ENCODE peak calls at places on chromosomes 3 and 15, in four cellular contexts. Z, J, D and K are unnamed samples.

GRCh38 chr3:129358177-129359101 is 70.0 kb downstream of the EFCAB12 start:
- DNase-seq in Z (no peak), J (no peak), D (no peak), K (no peak)

GRCh38 chr3:45043715-45044299 is 17.7 kb downstream of the CLEC3B start:
- DNase-seq in Z (peak), J (no peak), D (peak), K (peak)

GRCh38 chr15:35921051-35921450 is 375.1 kb upstream of the DPH6 start:
- DNase-seq in Z (no peak), J (no peak), D (no peak), K (no peak)

GRCh38 chr3:48402281-48402732 is 27.6 kb downstream of the PLXNB1 start:
- DNase-seq in Z (peak), J (peak), D (no peak), K (peak)

GRCh38 chr3:184993394-184993793 is 159.5 kb downstream of the C3orf70 start:
- DNase-seq in Z (no peak), J (no peak), D (no peak), K (no peak)

GRCh38 chr15:68217341-68217740 is 12.2 kb downstream of the CLN6 start:
- DNase-seq in Z (no peak), J (no peak), D (no peak), K (no peak)

GRCh38 chr15:88658972-88659931 is 20.4 kb downstream of the ISG20 start:
- DNase-seq in Z (peak), J (peak), D (peak), K (no peak)

GRCh38 chr15:68310178-68310810 is 32.7 kb downstream of the FEM1B start:
- DNase-seq in Z (no peak), J (no peak), D (no peak), K (no peak)

GRCh38 chr3:49566312-49566711 is 12.0 kb downstream of the BSN start:
- DNase-seq in Z (no peak), J (no peak), D (no peak), K (no peak)

GRCh38 chr3:42498034-42498433 is 4.4 kb upstream of the VIPR1 start:
- DNase-seq in Z (no peak), J (no peak), D (no peak), K (no peak)

GRCh38 chr3:194231840-194232832 is 96.2 kb downstream of the HES1 start:
- DNase-seq in Z (no peak), J (no peak), D (peak), K (no peak)

GRCh38 chr3:111045564-111045963 is 26.1 kb upstream of the NECTIN3 start:
- DNase-seq in Z (peak), J (no peak), D (no peak), K (no peak)

GRCh38 chr3:141279074-141279945 is 47.7 kb downstream of the PXYLP1 start:
- DNase-seq in Z (peak), J (no peak), D (no peak), K (no peak)

GRCh38 chr3:161305095-161305991 is 66.0 kb downstream of the SPTSSB start:
- DNase-seq in Z (peak), J (no peak), D (no peak), K (no peak)

GRCh38 chr15:30649952-30650929 is 24.3 kb downstream of the ARHGAP11B start:
- DNase-seq in Z (peak), J (no peak), D (no peak), K (no peak)

GRCh38 chr3:184262166-184262926 is 993 bp upstream of the CAMK2N2 start:
- DNase-seq in Z (peak), J (no peak), D (no peak), K (no peak)

GRCh38 chr3:139388961-139389551 is 391 bp downstream of the COPB2 start:
- DNase-seq in Z (no peak), J (no peak), D (no peak), K (no peak)

GRCh38 chr3:139389552-139390368 is at the start of gene COPB2:
- DNase-seq in Z (peak), J (peak), D (peak), K (peak)

DNA sequence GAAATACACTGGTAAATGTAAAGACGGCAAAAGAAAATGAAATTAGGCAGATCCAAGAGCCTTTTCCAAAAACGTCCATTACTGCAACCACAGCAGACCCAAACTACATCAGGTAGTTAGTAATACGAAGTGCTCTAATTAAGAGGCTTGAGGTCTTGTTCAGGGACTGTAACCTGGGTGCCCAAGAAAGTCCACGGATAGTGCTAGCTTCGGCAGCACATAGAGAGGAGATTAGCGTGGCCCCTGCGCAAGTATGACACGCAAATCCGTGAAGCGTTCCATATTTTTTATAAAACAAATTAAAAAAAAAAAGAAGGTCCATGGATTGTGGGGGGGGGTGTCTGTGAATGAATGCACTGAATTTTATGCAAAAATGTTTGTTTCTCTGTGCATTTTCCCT is 1.4 kb downstream of the COPB2 start:
- DNase-seq in Z (no peak), J (no peak), D (no peak), K (no peak)
- H3K4me3 ChIP-seq in Z (peak), J (peak), D (peak), K (peak)

GRCh38 chr15:70339551-70340517 is 242.1 kb upstream of the TLE3 start:
- DNase-seq in Z (peak), J (no peak), D (no peak), K (no peak)

GRCh38 chr15:70342141-70342540 is 244.4 kb upstream of the TLE3 start:
- DNase-seq in Z (no peak), J (no peak), D (no peak), K (no peak)

GRCh38 chr15:70342554-70343548 is 245.1 kb upstream of the TLE3 start:
- DNase-seq in Z (no peak), J (no peak), D (no peak), K (no peak)

GRCh38 chr15:70343961-70344360 is 246.2 kb upstream of the TLE3 start:
- DNase-seq in Z (no peak), J (no peak), D (no peak), K (no peak)

DNA sequence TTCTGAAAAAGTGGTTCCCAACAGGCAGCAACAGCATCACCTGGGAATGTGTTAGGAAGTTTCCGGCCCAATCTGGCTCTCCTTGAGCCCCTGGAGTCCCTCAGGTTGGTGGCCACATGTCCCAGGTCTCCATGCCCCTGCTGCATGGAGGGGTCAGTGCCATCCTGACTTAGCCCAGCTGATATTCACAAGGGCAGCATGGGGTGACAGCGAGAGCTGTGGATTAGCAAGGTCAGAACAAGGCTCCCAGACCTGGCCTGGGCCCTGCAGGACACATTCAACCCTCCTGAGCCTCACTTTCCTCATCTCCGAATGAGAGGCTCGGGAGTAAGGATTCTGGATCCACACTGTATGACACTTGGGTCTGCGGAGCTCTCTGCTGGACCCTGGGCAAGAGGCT is 243.8 kb upstream of the TLE3 start:
- DNase-seq in Z (no peak), J (no peak), D (no peak), K (no peak)
- TF ChIP-seq CTCF in Z (no peak), J (no peak), D (no peak), K (no peak)

GRCh38 chr3:149648525-149648924 is 9.3 kb downstream of the WWTR1 start:
- DNase-seq in Z (no peak), J (no peak), D (no peak), K (no peak)

GRCh38 chr3:149653564-149653963 is 4.3 kb downstream of the WWTR1 start:
- DNase-seq in Z (no peak), J (no peak), D (no peak), K (no peak)

GRCh38 chr3:149647812-149648211 is 10.0 kb downstream of the WWTR1 start:
- DNase-seq in Z (no peak), J (no peak), D (no peak), K (no peak)

GRCh38 chr3:149653136-149653535 is 4.7 kb downstream of the WWTR1 start:
- DNase-seq in Z (no peak), J (no peak), D (no peak), K (no peak)

DNA sequence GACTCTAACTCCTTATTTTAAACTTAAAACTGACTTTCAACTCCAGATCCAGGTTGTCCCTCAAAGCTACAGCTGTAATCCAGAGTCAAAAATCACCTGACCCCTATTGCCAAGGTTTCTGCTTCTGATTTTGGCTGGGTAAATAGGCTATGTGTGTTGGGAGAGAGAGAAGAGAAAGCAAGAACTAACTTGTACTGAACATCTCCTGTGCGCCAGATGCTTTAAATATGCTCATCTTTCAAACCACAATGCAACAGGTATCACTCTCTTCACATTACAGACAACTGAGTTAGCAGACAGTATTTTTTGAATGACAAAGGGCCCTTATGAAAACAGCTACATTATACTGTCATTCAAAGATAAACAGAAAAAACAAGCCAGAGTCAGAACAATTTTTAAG is 7.0 kb downstream of the WWTR1 start:
- DNase-seq in Z (no peak), J (no peak), D (no peak), K (no peak)
- H3K4me3 ChIP-seq in Z (no peak), J (no peak), D (no peak), K (no peak)

GRCh38 chr15:87623832-87624231 is 632.7 kb downstream of the NTRK3 start:
- DNase-seq in Z (no peak), J (no peak), D (no peak), K (no peak)
- TF ChIP-seq CTCF in Z (no peak), J (no peak), D (no peak), K (peak)

DNA sequence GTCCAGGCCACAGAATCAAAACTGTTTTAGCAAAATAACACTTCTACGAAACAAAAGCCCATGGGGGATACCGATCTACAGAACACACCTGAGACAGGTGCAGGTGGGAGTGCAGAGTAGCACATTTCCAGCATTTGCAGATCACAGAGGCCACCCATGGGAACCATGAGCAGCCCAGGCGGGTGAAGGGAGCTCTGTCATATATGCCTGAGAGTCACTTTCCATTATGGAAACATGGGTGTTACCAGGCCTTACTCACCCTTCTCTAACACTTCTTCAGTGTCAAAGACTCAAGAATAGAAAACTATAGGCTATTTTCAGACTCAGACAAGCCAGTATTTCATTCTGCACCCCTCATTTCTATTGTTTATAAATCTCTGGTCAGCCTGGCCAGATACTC is 3.5 kb downstream of the PLA1A start:
- DNase-seq in Z (no peak), J (no peak), D (no peak), K (no peak)
- H3K4me3 ChIP-seq in Z (no peak), J (no peak), D (no peak), K (no peak)

GRCh38 chr3:79406175-79406574 is 361.6 kb downstream of the ROBO1 start:
- DNase-seq in Z (no peak), J (no peak), D (no peak), K (no peak)
- TF ChIP-seq CTCF in Z (no peak), J (peak), D (no peak), K (peak)

GRCh38 chr15:45454825-45455224 is 67.7 kb downstream of the SLC30A4 start:
- DNase-seq in Z (peak), J (peak), D (peak), K (peak)

GRCh38 chr15:45458746-45459403 is 63.7 kb downstream of the SLC30A4 start:
- DNase-seq in Z (peak), J (no peak), D (no peak), K (no peak)

GRCh38 chr15:45456212-45457106 is 66.1 kb downstream of the SLC30A4 start:
- DNase-seq in Z (peak), J (peak), D (peak), K (peak)

GRCh38 chr15:45457641-45458539 is 64.7 kb downstream of the SLC30A4 start:
- DNase-seq in Z (peak), J (peak), D (peak), K (peak)

DNA sequence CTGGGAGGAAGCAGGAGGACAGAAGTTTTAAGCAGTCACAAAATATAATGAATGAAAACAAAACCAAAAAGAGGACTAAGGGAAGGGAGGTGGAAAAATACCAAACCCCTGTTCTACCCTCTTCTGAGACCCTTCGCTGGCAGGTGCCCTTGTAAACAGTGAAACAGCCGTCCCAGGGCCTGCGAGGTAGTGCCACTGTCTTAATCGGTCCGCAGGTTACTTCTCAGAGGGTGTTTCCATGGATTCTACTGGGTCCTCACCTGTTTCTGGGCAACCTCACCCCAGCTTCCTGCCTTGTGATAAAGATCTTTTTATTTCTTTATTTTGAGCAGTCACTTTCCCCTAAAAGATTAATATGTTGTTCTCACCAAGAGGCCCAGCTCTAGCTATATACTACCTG is 65.3 kb downstream of the SLC30A4 start:
- DNase-seq in Z (no peak), J (no peak), D (no peak), K (no peak)
- H3K4me3 ChIP-seq in Z (no peak), J (no peak), D (no peak), K (no peak)